ENCODE peak calls at places on chromosomes 12 and 14, in five cellular contexts. One of them, this sample, is unnamed.

GRCh38 chr14:70616646-70617045 is 16.2 kb upstream of the MED6 start:
- DNase-seq in SK-N-SH: no peak
- DNase-seq in GM12878: no peak
- DNase-seq in HepG2: no peak
- DNase-seq in K562: no peak
- DNase-seq in this sample: no peak

GRCh38 chr12:54879579-54879978 is 25.3 kb downstream of the MUCL1 start:
- DNase-seq in SK-N-SH: no peak
- DNase-seq in GM12878: no peak
- DNase-seq in HepG2: no peak
- DNase-seq in K562: no peak
- DNase-seq in this sample: no peak

GRCh38 chr12:113262710-113263109 is 41.4 kb downstream of the TPCN1 start:
- DNase-seq in SK-N-SH: no peak
- DNase-seq in GM12878: no peak
- DNase-seq in HepG2: no peak
- DNase-seq in K562: no peak
- DNase-seq in this sample: no peak

GRCh38 chr12:32080435-32080834 is 26.2 kb upstream of the BICD1 start:
- DNase-seq in SK-N-SH: no peak
- DNase-seq in GM12878: no peak
- DNase-seq in HepG2: no peak
- DNase-seq in K562: no peak
- DNase-seq in this sample: no peak

GRCh38 chr12:93514853-93515252 is 47.5 kb downstream of the MRPL42 start:
- DNase-seq in SK-N-SH: no peak
- DNase-seq in GM12878: no peak
- DNase-seq in HepG2: no peak
- DNase-seq in K562: no peak
- DNase-seq in this sample: no peak

GRCh38 chr12:50042693-50043092 is 14.7 kb upstream of the ASIC1 start:
- DNase-seq in SK-N-SH: no peak
- DNase-seq in GM12878: no peak
- DNase-seq in HepG2: no peak
- DNase-seq in K562: no peak
- DNase-seq in this sample: no peak

GRCh38 chr14:58243790-58244555 is 670 bp upstream of the PSMA3 start:
- DNase-seq in SK-N-SH: no peak
- DNase-seq in GM12878: no peak
- DNase-seq in HepG2: peak
- DNase-seq in K562: peak
- DNase-seq in this sample: peak

GRCh38 chr12:103929909-103930786 is at the start of gene HSP90B1:
- DNase-seq in SK-N-SH: peak
- DNase-seq in GM12878: peak
- DNase-seq in HepG2: peak
- DNase-seq in K562: peak
- DNase-seq in this sample: peak

GRCh38 chr14:92408186-92408585 is 85.2 kb downstream of the SLC24A4 start:
- DNase-seq in SK-N-SH: no peak
- DNase-seq in GM12878: no peak
- DNase-seq in HepG2: no peak
- DNase-seq in K562: no peak
- DNase-seq in this sample: no peak

DNA sequence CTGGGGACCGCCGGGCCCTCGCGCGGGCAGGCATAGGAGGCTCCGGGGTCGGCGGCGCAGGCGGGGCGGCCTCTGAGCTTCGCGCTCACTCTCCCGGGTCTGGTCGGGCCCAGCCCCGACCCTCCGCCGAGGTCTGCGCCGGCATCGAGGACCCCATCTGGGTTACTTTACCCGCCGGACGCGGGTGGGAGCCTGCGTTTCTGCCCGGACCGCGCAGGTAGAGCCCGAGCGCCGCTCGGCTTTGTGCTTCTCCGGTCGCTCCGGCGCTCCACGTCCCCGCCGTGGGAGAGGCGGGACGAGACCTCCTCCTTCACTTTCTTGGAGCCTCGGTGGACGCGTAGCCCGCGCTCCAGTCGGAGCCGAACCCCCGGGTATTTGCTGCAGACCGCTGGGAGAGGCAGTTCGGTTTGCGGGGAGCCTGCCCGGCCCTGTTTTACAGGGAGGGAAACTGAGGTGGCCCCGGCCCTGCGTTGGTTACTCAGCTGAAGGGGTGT is 63.2 kb downstream of the FBXL14 start:
- DNase-seq in SK-N-SH: no peak
- DNase-seq in GM12878: no peak
- DNase-seq in HepG2: no peak
- DNase-seq in K562: peak
- DNase-seq in this sample: no peak
- TF ChIP-seq ZBTB33 in SK-N-SH: no peak
- TF ChIP-seq ZBTB33 in GM12878: no peak
- TF ChIP-seq ZBTB33 in HepG2: no peak
- TF ChIP-seq ZBTB33 in K562: no peak
- TF ChIP-seq ZBTB33 in this sample: no peak

GRCh38 chr12:106245767-106246166 is 2.1 kb downstream of the CKAP4 start:
- DNase-seq in SK-N-SH: no peak
- DNase-seq in GM12878: no peak
- DNase-seq in HepG2: no peak
- DNase-seq in K562: no peak
- DNase-seq in this sample: peak
- H3K4me3 ChIP-seq in SK-N-SH: peak
- H3K4me3 ChIP-seq in GM12878: peak
- H3K4me3 ChIP-seq in HepG2: no peak
- H3K4me3 ChIP-seq in K562: no peak
- H3K4me3 ChIP-seq in this sample: peak

DNA sequence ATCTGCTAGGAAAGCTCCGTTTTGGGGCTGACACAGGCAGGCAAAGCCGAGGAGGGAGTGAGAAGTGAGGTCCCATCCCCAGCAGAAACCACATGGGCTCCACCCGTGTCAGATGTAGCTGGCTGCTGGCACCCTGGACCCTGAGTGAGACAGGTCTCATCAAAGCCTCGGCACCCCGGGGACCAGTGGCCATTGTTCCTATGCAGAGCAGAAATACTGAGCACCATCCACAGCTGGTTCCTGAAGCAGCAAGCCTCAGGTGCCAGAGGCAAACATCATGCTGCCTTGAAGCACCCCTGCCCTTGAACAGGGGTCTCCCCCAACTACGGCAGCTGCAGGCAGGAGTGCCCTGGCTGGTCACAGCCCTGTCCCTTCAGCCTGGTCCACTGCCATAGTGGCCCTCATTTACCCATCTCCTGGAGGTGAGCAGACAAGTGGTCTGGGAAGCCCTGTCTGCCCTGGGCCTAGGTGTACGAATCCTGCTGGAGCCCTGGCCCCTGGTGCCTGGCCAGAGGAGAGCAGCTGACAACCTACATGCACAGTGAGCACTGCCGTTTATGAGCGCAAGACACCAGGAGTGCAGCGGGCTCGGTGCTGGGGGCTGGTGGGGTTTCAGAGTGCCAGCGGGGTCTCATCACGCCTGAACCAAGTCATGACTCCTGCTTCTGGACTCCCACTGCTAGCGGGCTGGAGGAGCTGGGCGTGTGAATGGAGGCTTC is 289.8 kb upstream of the RTL1 start:
- DNase-seq in SK-N-SH: no peak
- DNase-seq in GM12878: no peak
- DNase-seq in HepG2: no peak
- DNase-seq in K562: no peak
- DNase-seq in this sample: no peak
- H2AFZ ChIP-seq in SK-N-SH: no peak
- H2AFZ ChIP-seq in GM12878: no peak
- H2AFZ ChIP-seq in HepG2: no peak
- H2AFZ ChIP-seq in K562: no peak
- H2AFZ ChIP-seq in this sample: no peak

DNA sequence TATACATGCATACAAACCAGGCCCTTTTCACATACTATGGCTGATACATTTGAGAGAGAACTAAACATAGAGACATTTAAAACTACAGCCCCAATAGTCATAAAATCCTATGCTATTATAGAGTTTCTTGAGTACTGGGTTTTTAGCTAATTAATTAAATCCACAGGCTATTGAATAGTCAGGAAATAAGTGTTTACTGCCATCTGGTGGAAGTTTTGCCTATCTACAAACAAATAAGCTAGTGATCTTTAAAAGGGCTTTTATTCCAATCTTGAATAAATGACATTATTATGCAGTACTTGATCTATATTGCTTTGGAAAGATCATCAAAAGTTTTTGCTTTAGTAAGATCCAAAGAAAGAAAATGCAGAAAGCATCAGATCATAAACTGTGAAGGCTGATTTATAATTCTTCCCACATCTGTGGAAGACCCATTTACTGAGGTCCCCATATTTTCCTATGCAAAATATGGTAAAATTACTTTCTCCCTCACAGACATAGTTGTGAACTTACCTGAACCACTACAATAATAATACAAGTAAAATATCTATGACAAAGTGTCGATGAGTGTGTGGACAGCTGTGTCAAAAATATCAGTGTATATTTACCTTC is 131.3 kb downstream of the ITPR2 start:
- DNase-seq in SK-N-SH: peak
- DNase-seq in GM12878: no peak
- DNase-seq in HepG2: peak
- DNase-seq in K562: peak
- DNase-seq in this sample: peak
- TF ChIP-seq ZBTB33 in SK-N-SH: no peak
- TF ChIP-seq ZBTB33 in GM12878: no peak
- TF ChIP-seq ZBTB33 in HepG2: no peak
- TF ChIP-seq ZBTB33 in K562: no peak
- TF ChIP-seq ZBTB33 in this sample: no peak

GRCh38 chr12:68536885-68537284 is 73.8 kb upstream of the RAP1B start:
- DNase-seq in SK-N-SH: no peak
- DNase-seq in GM12878: no peak
- DNase-seq in HepG2: no peak
- DNase-seq in K562: no peak
- DNase-seq in this sample: no peak

GRCh38 chr12:68537571-68537970 is 73.1 kb upstream of the RAP1B start:
- DNase-seq in SK-N-SH: no peak
- DNase-seq in GM12878: no peak
- DNase-seq in HepG2: no peak
- DNase-seq in K562: no peak
- DNase-seq in this sample: no peak

GRCh38 chr12:68534108-68534507 is 76.6 kb upstream of the RAP1B start:
- DNase-seq in SK-N-SH: no peak
- DNase-seq in GM12878: no peak
- DNase-seq in HepG2: no peak
- DNase-seq in K562: no peak
- DNase-seq in this sample: no peak

GRCh38 chr12:68539615-68539952 is 71.1 kb upstream of the RAP1B start:
- DNase-seq in SK-N-SH: no peak
- DNase-seq in GM12878: no peak
- DNase-seq in HepG2: no peak
- DNase-seq in K562: no peak
- DNase-seq in this sample: no peak

DNA sequence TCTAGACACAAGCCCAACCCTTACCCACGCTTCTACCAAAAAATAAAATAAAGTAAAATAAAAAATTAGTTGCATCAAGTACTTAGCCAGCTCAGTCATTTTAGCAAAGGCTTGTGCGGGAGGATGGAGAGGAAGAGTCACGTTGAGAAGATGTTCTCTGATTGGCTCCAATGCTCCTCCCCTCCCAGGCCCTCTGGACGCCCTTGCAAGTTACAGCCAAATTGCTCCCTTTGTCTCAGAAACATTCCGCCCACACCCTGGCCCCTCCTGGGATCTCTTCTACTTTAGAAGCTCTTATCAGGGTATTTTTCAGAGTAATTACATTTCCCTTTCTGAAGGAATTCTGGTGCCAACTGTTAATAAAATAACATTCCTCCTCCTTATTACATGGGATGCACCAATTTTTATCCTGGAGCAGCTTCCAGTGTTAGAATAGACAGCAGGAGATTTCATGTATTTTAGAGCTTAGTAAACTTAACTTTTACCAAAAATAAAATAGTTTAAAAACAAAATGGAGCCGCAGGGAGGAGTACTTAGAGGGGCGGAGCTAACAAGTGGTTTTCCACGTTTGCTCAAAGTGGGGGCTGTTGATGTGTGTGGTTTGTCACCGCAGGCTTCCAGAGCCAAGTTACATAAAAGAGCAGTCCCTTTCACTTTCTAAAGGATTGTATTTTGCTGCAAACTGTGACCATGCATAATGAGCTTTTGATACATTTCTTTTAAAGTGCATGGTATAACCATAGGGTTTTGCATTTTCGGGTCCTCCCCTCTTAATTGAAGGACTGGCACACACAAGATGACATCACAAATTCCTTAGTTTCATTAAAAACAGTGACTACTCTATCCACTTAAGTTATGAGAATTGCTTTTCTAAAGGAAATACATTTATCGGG is 71.7 kb upstream of the RAP1B start:
- DNase-seq in SK-N-SH: no peak
- DNase-seq in GM12878: peak
- DNase-seq in HepG2: no peak
- DNase-seq in K562: peak
- DNase-seq in this sample: no peak
- H3K4me3 ChIP-seq in SK-N-SH: no peak
- H3K4me3 ChIP-seq in GM12878: no peak
- H3K4me3 ChIP-seq in HepG2: no peak
- H3K4me3 ChIP-seq in K562: no peak
- H3K4me3 ChIP-seq in this sample: no peak

DNA sequence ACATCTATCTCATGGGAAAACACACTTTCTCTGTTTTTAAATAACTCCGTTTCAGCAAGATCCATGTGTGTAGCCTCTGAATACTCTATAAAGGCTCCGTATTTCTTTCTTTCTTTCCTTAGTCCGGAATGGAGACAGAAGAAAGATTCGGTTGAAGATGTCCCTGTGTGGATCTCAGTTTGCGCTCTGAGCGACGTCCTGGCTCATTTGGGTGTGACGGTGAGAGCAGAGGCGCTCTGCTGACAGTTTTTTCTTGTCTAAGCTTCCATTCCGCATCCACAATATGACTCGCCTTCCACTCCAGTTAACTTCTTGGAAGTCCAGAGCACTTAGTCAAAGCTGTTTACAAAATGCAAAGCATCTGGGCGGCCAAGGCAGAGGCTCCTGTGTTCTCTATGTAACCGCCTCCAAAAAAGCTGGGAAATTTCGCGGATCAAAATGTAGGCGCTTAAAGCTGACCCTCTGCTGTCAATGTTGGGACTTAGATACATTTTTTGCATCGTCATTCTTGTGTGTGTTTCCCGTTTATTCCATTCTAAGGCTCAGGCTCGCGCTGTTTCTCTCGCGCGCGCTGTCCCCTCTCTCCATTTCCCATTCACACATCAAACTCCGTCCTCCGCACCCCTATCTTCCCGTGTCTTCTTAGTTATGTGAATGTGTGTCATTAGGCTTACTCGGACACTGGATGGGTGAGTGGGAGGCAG is 910 bp upstream of the FLRT2 start:
- DNase-seq in SK-N-SH: no peak
- DNase-seq in GM12878: no peak
- DNase-seq in HepG2: no peak
- DNase-seq in K562: no peak
- DNase-seq in this sample: no peak
- H2AFZ ChIP-seq in SK-N-SH: peak
- H2AFZ ChIP-seq in GM12878: no peak
- H2AFZ ChIP-seq in HepG2: no peak
- H2AFZ ChIP-seq in K562: no peak
- H2AFZ ChIP-seq in this sample: no peak

GRCh38 chr12:118035194-118036041 is 18.9 kb downstream of the RFC5 start:
- DNase-seq in SK-N-SH: peak
- DNase-seq in GM12878: peak
- DNase-seq in HepG2: no peak
- DNase-seq in K562: no peak
- DNase-seq in this sample: no peak
- TF ChIP-seq ZBTB33 in SK-N-SH: no peak
- TF ChIP-seq ZBTB33 in GM12878: no peak
- TF ChIP-seq ZBTB33 in HepG2: no peak
- TF ChIP-seq ZBTB33 in K562: no peak
- TF ChIP-seq ZBTB33 in this sample: no peak

GRCh38 chr12:52433501-52434095 is 573 bp downstream of the KRT75 start:
- DNase-seq in SK-N-SH: no peak
- DNase-seq in GM12878: no peak
- DNase-seq in HepG2: no peak
- DNase-seq in K562: no peak
- DNase-seq in this sample: no peak
- H3K4me3 ChIP-seq in SK-N-SH: no peak
- H3K4me3 ChIP-seq in GM12878: no peak
- H3K4me3 ChIP-seq in HepG2: no peak
- H3K4me3 ChIP-seq in K562: no peak
- H3K4me3 ChIP-seq in this sample: no peak